ENCODE peak calls at places on chromosome 19, in eight cellular contexts. Z is OCI-LY7, M is GM23248, P is PC-3, I is HCT116, K is neural progenitor cell, J is SK-N-SH, F is MM.1S. H is an unnamed sample. For H3K4me1, the result is how much of the 10 kb centered on the place peaks cover.

GRCh38 chr19:12867120-12868099 is 13.8 kb downstream of the DNASE2 start:
- DNase-seq in Z (peak), M (peak), P (no peak), I (no peak), K (peak), J (peak), F (no peak), H (peak)

GRCh38 chr19:38455031-38455430 is 21.5 kb downstream of the RYR1 start:
- DNase-seq in Z (peak), M (peak), P (peak), I (no peak), K (peak), J (no peak), F (no peak), H (peak)

GRCh38 chr19:57103573-57104277 is 16.1 kb upstream of the USP29 start:
- DNase-seq in Z (peak), M (peak), P (peak), I (peak), K (peak), J (peak), F (peak), H (peak)

GRCh38 chr19:48102870-48103751 is 7.5 kb downstream of the PLA2G4C start:
- DNase-seq in Z (peak), M (peak), P (peak), I (peak), K (peak), J (peak), F (peak), H (peak)

GRCh38 chr19:20422616-20423205 is 142.9 kb downstream of the ZNF737 start:
- DNase-seq in Z (no peak), M (peak), P (no peak), I (no peak), K (peak), J (no peak), F (no peak), H (no peak)

GRCh38 chr19:35142531-35143230 is 374 bp upstream of the FXYD7 start:
- DNase-seq in Z (peak), M (no peak), P (peak), I (no peak), K (peak), J (peak), F (peak), H (peak)

GRCh38 chr19:49557641-49558325 is 22.6 kb downstream of the NOSIP start:
- DNase-seq in Z (no peak), M (no peak), P (no peak), I (no peak), K (no peak), J (no peak), F (no peak), H (no peak)

GRCh38 chr19:41945135-41945766 is 13.9 kb downstream of the RABAC1 start:
- DNase-seq in Z (peak), M (no peak), P (no peak), I (no peak), K (no peak), J (no peak), F (peak), H (no peak)

GRCh38 chr19:38975214-38975860 is at the start of gene FBXO17:
- DNase-seq in Z (no peak), M (peak), P (no peak), I (no peak), K (peak), J (peak), F (no peak), H (peak)

GRCh38 chr19:35120492-35120891 is 4.9 kb downstream of the FXYD3 start:
- DNase-seq in Z (no peak), M (peak), P (peak), I (no peak), K (no peak), J (no peak), F (no peak), H (no peak)

GRCh38 chr19:28990522-28990921 is 222.4 kb downstream of the UQCRFS1 start:
- DNase-seq in Z (no peak), M (no peak), P (no peak), I (no peak), K (no peak), J (no peak), F (no peak), H (no peak)

GRCh38 chr19:6556480-6556879 is 25.7 kb downstream of the TNFSF9 start:
- DNase-seq in Z (no peak), M (peak), P (no peak), I (no peak), K (no peak), J (no peak), F (no peak), H (no peak)

GRCh38 chr19:49889687-49890348 is 6.9 kb downstream of the IL4I1 start:
- DNase-seq in Z (peak), M (peak), P (no peak), I (peak), K (peak), J (peak), F (peak), H (peak)

GRCh38 chr19:39843919-39844793 is 2.0 kb downstream of the FBL start:
- DNase-seq in Z (peak), M (peak), P (peak), I (no peak), K (peak), J (peak), F (peak), H (peak)

GRCh38 chr19:35781650-35782049 is 6.3 kb downstream of the ARHGAP33 start:
- DNase-seq in Z (no peak), M (no peak), P (no peak), I (no peak), K (no peak), J (no peak), F (no peak), H (peak)

GRCh38 chr19:53224606-53225005 is 30.1 kb downstream of the ZNF677 start:
- DNase-seq in Z (no peak), M (no peak), P (no peak), I (no peak), K (no peak), J (no peak), F (no peak), H (no peak)

GRCh38 chr19:49489601-49490167 is 2.3 kb downstream of the RPL13A start:
- DNase-seq in Z (peak), M (peak), P (no peak), I (no peak), K (peak), J (no peak), F (no peak), H (no peak)

GRCh38 chr19:42553292-42554045 is 25.2 kb upstream of the CEACAM1 start:
- DNase-seq in Z (no peak), M (peak), P (peak), I (no peak), K (no peak), J (no peak), F (no peak), H (no peak)

GRCh38 chr19:5624154-5624663 is 1.3 kb downstream of the SAFB start:
- DNase-seq in Z (peak), M (peak), P (peak), I (no peak), K (peak), J (peak), F (peak), H (peak)

GRCh38 chr19:48926909-48927308 is 6.6 kb upstream of the DHDH start:
- DNase-seq in Z (no peak), M (peak), P (peak), I (peak), K (no peak), J (no peak), F (no peak), H (no peak)

GRCh38 chr19:10617409-10618121 is 7.8 kb upstream of the SLC44A2 start:
- DNase-seq in Z (no peak), M (peak), P (peak), I (no peak), K (no peak), J (peak), F (no peak), H (no peak)

GRCh38 chr19:49168421-49168820 is 10.8 kb downstream of the TRPM4 start:
- DNase-seq in Z (no peak), M (no peak), P (no peak), I (no peak), K (no peak), J (no peak), F (no peak), H (no peak)

GRCh38 chr19:10295305-10295846 is 5.6 kb downstream of the ICAM5 start:
- DNase-seq in Z (peak), M (peak), P (no peak), I (no peak), K (peak), J (peak), F (peak), H (peak)

GRCh38 chr19:5001547-5002131 is 32.7 kb downstream of the KDM4B start:
- DNase-seq in Z (peak), M (peak), P (peak), I (peak), K (peak), J (peak), F (peak), H (peak)

GRCh38 chr19:51448011-51448744 is 10.1 kb downstream of the SIGLEC8 start:
- DNase-seq in Z (no peak), M (no peak), P (no peak), I (no peak), K (no peak), J (no peak), F (no peak), H (no peak)

GRCh38 chr19:10450191-10450852 is 30.0 kb downstream of the PDE4A start:
- DNase-seq in Z (no peak), M (no peak), P (no peak), I (no peak), K (no peak), J (peak), F (no peak), H (no peak)

GRCh38 chr19:35107541-35107939 is 8.1 kb upstream of the FXYD3 start:
- DNase-seq in Z (no peak), M (peak), P (peak), I (peak), K (no peak), J (no peak), F (no peak), H (no peak)

GRCh38 chr19:38057954-38058690 is 151.1 kb downstream of the SIPA1L3 start:
- DNase-seq in Z (peak), M (no peak), P (peak), I (no peak), K (no peak), J (peak), F (no peak), H (no peak)

GRCh38 chr19:35805518-35806102 is 7.0 kb downstream of the PRODH2 start:
- DNase-seq in Z (no peak), M (no peak), P (no peak), I (no peak), K (no peak), J (no peak), F (no peak), H (no peak)

GRCh38 chr19:41324921-41325639 is 15.1 kb downstream of the CCDC97 start:
- DNase-seq in Z (no peak), M (peak), P (peak), I (no peak), K (peak), J (peak), F (no peak), H (peak)

DNA sequence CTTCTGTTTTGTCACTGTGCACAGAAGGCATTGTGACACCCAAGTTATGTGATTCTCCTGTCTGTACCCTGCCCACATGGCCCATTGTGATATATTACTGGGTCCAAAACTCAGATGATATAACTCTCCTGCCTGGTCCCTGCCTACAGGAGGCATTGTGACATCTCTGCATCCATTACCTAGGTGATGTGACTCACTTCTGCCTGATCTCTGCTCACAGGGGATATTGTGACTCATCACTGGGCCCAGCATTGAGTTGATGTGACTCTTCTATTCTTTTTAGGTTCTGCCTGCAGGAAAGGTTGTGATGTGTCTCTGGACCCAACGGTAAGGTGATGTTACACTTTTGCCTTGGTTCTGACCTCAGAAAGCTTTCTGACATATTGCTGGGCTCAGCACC is 67.9 kb upstream of the ZNF724 start:
- DNase-seq in Z (no peak), M (peak), P (peak), I (no peak), K (no peak), J (no peak), F (no peak), H (no peak)
- TF ChIP-seq EZH2phosphoT487 in Z (no peak), M (no peak), P (no peak), I (no peak), K (no peak), J (no peak), F (no peak), H (no peak)

DNA sequence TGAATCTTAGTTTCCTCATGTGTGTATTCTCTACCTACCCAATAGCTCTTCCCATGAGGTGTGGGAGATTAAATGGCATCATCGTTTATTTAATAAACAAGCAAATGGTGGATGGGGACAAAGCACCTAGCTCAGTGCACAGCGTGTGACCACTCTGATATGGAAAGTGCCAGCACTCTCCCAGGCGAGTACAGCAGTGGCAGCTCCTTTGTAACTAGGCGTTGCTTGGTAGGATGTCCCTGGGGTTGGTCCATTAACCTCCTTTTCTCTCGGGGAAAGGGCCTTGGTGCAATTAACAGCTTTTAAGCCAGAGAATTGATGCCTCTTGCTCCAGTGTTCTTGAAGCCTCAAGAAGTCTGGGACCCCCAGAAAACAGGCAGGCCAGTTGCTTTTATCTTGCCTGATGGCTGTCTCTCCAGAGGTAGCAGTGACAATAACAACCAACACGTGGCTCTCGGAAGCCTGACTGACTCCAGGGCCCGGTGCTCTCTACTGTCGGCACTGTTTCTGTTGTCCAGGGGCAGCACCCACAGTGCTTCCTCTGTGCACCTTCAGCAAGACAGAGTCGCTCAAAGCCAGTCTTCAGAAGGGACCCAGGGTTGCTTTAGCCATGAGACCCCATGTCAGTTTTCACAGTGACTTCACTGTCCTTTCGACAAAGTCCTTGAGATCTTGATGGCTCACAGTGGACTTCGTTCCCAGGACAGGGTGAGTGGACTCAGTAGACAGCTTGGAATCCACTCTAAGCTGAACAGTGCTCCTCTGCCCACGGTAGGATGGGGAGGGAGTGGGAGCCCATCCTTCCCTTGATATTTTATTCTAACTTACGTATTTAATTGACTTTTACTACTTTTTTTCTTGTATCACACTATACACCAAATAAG is 33.9 kb upstream of the NPAS1 start:
- DNase-seq in Z (no peak), M (no peak), P (no peak), I (no peak), K (no peak), J (no peak), F (no peak), H (no peak)
- H3K4me1 ChIP-seq in Z (under half), M (under half), P (under half), I (under half), K (under half), J (under half), F (under half), H (under half)

GRCh38 chr19:16249826-16250434 is 52.2 kb downstream of the AP1M1 start:
- DNase-seq in Z (no peak), M (peak), P (no peak), I (no peak), K (no peak), J (no peak), F (no peak), H (no peak)

GRCh38 chr19:16254851-16255408 is 57.2 kb downstream of the AP1M1 start:
- DNase-seq in Z (no peak), M (no peak), P (no peak), I (no peak), K (no peak), J (no peak), F (no peak), H (no peak)

GRCh38 chr19:16257509-16258002 is 59.8 kb downstream of the AP1M1 start:
- DNase-seq in Z (no peak), M (no peak), P (no peak), I (no peak), K (no peak), J (no peak), F (no peak), H (no peak)

GRCh38 chr19:16248380-16249023 is 50.8 kb downstream of the AP1M1 start:
- DNase-seq in Z (no peak), M (no peak), P (no peak), I (no peak), K (no peak), J (no peak), F (no peak), H (no peak)

GRCh38 chr19:16252459-16253205 is 54.9 kb downstream of the AP1M1 start:
- DNase-seq in Z (peak), M (no peak), P (no peak), I (no peak), K (no peak), J (peak), F (no peak), H (no peak)
- TF ChIP-seq EZH2phosphoT487 in Z (no peak), M (no peak), P (no peak), I (no peak), K (no peak), J (no peak), F (no peak), H (no peak)

DNA sequence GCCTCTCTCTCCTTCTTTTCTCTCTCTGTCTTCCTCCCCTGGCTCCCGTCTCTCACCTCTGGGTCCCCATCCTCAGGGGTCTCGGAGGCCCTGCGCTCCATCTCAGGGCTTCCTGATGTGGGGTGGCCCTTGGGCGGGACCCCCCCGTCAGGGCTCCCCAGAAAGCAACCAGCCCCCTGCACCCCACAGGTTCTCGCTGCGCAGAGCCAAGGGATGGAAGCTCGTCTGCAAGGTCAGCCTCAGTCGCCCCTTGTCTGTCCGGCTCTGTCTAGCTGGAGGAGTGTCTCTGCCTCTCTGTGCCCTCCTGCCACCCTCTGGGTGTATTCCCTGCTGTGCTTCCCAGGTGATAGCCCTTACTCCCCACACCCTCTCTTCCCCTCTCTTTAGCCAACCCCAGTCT is at the start of gene SBK3:
- DNase-seq in Z (no peak), M (no peak), P (no peak), I (no peak), K (no peak), J (no peak), F (no peak), H (no peak)
- H3K4me1 ChIP-seq in Z (under half), M (under half), P (under half), I (half or more), K (under half), J (under half), F (under half), H (under half)

GRCh38 chr19:2490659-2491058 is 14.7 kb downstream of the GADD45B start:
- DNase-seq in Z (peak), M (no peak), P (no peak), I (no peak), K (no peak), J (no peak), F (no peak), H (no peak)

GRCh38 chr19:2487090-2487489 is 11.2 kb downstream of the GADD45B start:
- DNase-seq in Z (no peak), M (no peak), P (no peak), I (no peak), K (no peak), J (no peak), F (no peak), H (no peak)

GRCh38 chr19:2488405-2488941 is 12.5 kb downstream of the GADD45B start:
- DNase-seq in Z (no peak), M (peak), P (no peak), I (no peak), K (no peak), J (no peak), F (no peak), H (no peak)

GRCh38 chr19:2487780-2488330 is 11.9 kb downstream of the GADD45B start:
- DNase-seq in Z (no peak), M (no peak), P (no peak), I (no peak), K (no peak), J (no peak), F (no peak), H (no peak)

GRCh38 chr19:2488942-2489731 is 13.2 kb downstream of the GADD45B start:
- DNase-seq in Z (peak), M (peak), P (peak), I (no peak), K (peak), J (peak), F (peak), H (peak)
- TF ChIP-seq EZH2phosphoT487 in Z (no peak), M (no peak), P (no peak), I (no peak), K (peak), J (no peak), F (no peak), H (no peak)

DNA sequence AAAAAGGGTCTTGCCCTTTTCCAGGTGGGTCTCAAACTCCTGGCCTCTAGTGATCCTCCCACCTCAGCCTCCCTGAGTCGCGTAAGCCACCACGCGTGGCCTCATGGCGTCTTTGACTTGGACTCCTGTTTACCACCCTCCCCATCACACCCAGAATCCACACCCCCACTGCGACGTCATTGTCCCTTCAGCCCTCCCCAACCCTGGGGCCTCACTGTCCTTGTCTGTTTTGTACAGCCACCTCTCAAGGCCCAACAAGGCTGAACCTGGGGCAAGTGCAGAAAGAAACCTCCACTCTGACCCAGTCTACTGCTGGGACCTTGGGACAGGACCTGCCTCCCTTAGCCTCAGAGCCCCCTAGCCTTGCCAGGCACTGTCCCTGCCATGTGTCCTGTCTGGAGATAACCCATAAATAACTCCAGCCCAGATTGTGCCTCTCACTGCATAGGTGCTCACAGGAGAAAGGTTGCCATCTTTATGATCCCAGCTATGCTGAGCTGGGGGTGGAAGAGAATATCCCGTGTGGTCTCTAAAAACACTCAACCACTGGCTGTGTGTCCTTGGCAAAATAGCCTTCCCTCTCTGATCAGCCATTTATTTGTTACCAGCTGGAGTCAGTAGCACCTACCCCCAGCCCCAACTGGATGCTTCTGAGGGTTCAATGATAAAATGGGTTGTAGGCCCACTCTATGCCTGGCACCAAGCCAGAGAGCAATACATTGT is 1.8 kb upstream of the IFI30 start:
- DNase-seq in Z (no peak), M (no peak), P (no peak), I (no peak), K (no peak), J (peak), F (peak), H (no peak)
- H3K4me1 ChIP-seq in Z (half or more), M (under half), P (under half), I (under half), K (under half), J (under half), F (under half), H (under half)

GRCh38 chr19:14081797-14082674 is 3.5 kb downstream of the C19orf67 start:
- DNase-seq in Z (no peak), M (peak), P (peak), I (no peak), K (peak), J (no peak), F (no peak), H (no peak)
- TF ChIP-seq EZH2phosphoT487 in Z (no peak), M (no peak), P (no peak), I (no peak), K (no peak), J (no peak), F (no peak), H (no peak)

GRCh38 chr19:19061491-19061890 is 2.3 kb upstream of the SLC25A42 start:
- DNase-seq in Z (no peak), M (no peak), P (no peak), I (no peak), K (no peak), J (no peak), F (no peak), H (no peak)
- H3K4me1 ChIP-seq in Z (under half), M (under half), P (under half), I (under half), K (under half), J (under half), F (under half), H (under half)

H was measured in GM23338.